ENCODE peak calls at places on chromosomes 6 and 20, in four cellular contexts. Z, M, L and N are unnamed samples.

GRCh38 chr20:9903048-9903651 is 64.3 kb upstream of the PAK5 start:
- DNase-seq in Z (peak; percentile 23), M (no peak), L (no peak), N (no peak)

GRCh38 chr20:64112691-64113443 is 5.5 kb upstream of the NPBWR2 start:
- DNase-seq in Z (no peak), M (no peak), L (peak; percentile 7), N (no peak)

GRCh38 chr6:166595061-166595780 is 8.7 kb upstream of the RAMACL start:
- DNase-seq in Z (no peak), M (peak; percentile 37), L (no peak), N (no peak)

GRCh38 chr6:31383149-31383548 is 20.2 kb upstream of the MICA start:
- DNase-seq in Z (peak; percentile 50), M (no peak), L (no peak), N (no peak)

GRCh38 chr20:62319346-62319909 is 16.6 kb downstream of the ADRM1 start:
- DNase-seq in Z (no peak), M (no peak), L (no peak), N (no peak)

GRCh38 chr6:139533573-139534471 is 159.4 kb upstream of the CITED2 start:
- DNase-seq in Z (no peak), M (no peak), L (no peak), N (no peak)

GRCh38 chr6:125151715-125152114 is 1.9 kb upstream of the TPD52L1 start:
- DNase-seq in Z (no peak), M (no peak), L (no peak), N (no peak)

GRCh38 chr20:57427239-57428127 is 36.3 kb downstream of the RBM38 start:
- DNase-seq in Z (no peak), M (no peak), L (no peak), N (no peak)

GRCh38 chr6:125507987-125508655 is 206.4 kb upstream of the HDDC2 start:
- DNase-seq in Z (no peak), M (no peak), L (no peak), N (no peak)

GRCh38 chr6:91299544-91300491 is 712.9 kb upstream of the MAP3K7 start:
- DNase-seq in Z (no peak), M (no peak), L (no peak), N (peak; percentile 43)

GRCh38 chr20:13424174-13424833 is 203.2 kb downstream of the ISM1 start:
- DNase-seq in Z (no peak), M (no peak), L (no peak), N (no peak)

GRCh38 chr20:50447102-50447804 is 62.9 kb upstream of the PTPN1 start:
- DNase-seq in Z (no peak), M (no peak), L (no peak), N (no peak)

GRCh38 chr20:57619053-57619831 is 984 bp downstream of the ZBP1 start:
- DNase-seq in Z (peak; percentile 89), M (no peak), L (peak; percentile 77), N (peak; percentile 24)

GRCh38 chr20:50366270-50367103 is 143.7 kb upstream of the PTPN1 start:
- DNase-seq in Z (no peak), M (no peak), L (peak; percentile 44), N (no peak)

GRCh38 chr20:43911066-43911465 is 3.6 kb upstream of the TOX2 start:
- DNase-seq in Z (peak; percentile 60), M (no peak), L (no peak), N (no peak)

GRCh38 chr6:8075185-8075584 is 11.0 kb upstream of the BLOC1S5 start:
- DNase-seq in Z (peak; percentile 43), M (no peak), L (no peak), N (no peak)

GRCh38 chr6:170554086-170554887 is at the start of gene TBP:
- DNase-seq in Z (peak; percentile 99), M (peak; percentile 97), L (peak; percentile 96), N (peak; percentile 99)

GRCh38 chr6:108568101-108568500 is 7.4 kb downstream of the FOXO3 start:
- DNase-seq in Z (no peak), M (no peak), L (no peak), N (no peak)

GRCh38 chr6:156916108-156916801 is 139.1 kb downstream of the ARID1B start:
- DNase-seq in Z (no peak), M (no peak), L (no peak), N (no peak)

GRCh38 chr6:26659042-26659359 is 545 bp downstream of the ZNF322 start:
- DNase-seq in Z (no peak), M (no peak), L (no peak), N (no peak)

GRCh38 chr6:117548797-117549301 is 53.5 kb downstream of the GOPC start:
- DNase-seq in Z (no peak), M (no peak), L (peak; percentile 18), N (no peak)

GRCh38 chr6:63214816-63215215 is 3.5 kb downstream of the FKBP1C start:
- DNase-seq in Z (peak; percentile 85), M (no peak), L (no peak), N (no peak)

GRCh38 chr20:50528129-50528528 is 17.9 kb downstream of the PTPN1 start:
- DNase-seq in Z (no peak), M (no peak), L (no peak), N (no peak)

GRCh38 chr6:156564128-156564806 is 212.9 kb upstream of the ARID1B start:
- DNase-seq in Z (peak; percentile 71), M (peak; percentile 86), L (peak; percentile 61), N (peak; percentile 65)

GRCh38 chr20:36092424-36093024 is 62.0 kb upstream of the EPB41L1 start:
- DNase-seq in Z (peak; percentile 41), M (peak; percentile 23), L (no peak), N (no peak)

GRCh38 chr20:51500311-51500710 is 42.2 kb downstream of the NFATC2 start:
- DNase-seq in Z (peak; percentile 91), M (no peak), L (peak; percentile 46), N (no peak)

GRCh38 chr6:142482973-142483372 is 181.2 kb downstream of the ADGRG6 start:
- DNase-seq in Z (peak; percentile 14), M (no peak), L (no peak), N (no peak)

GRCh38 chr6:169669889-169670288 is 31.9 kb downstream of the WDR27 start:
- DNase-seq in Z (peak; percentile 39), M (no peak), L (no peak), N (no peak)

GRCh38 chr6:138593100-138593877 is 94.0 kb upstream of the NHSL1 start:
- DNase-seq in Z (peak; percentile 85), M (peak; percentile 29), L (peak; percentile 24), N (peak; percentile 7)